ENCODE peak calls at places on chromosomes 3 and 15, in six cellular contexts. A, F, C, W, R and Q are unnamed samples.

GRCh38 chr3:121894191-121894990 is at the start of gene SLC15A2:
- DNase-seq in F (peak), A (no peak), C (no peak), W (no peak), R (no peak), Q (no peak)

GRCh38 chr3:16587703-16588070 is 17.5 kb downstream of the DAZL start:
- DNase-seq in A (no peak), C (no peak), R (no peak), F (peak), W (no peak), Q (no peak)

GRCh38 chr15:96261575-96262034 is 68.9 kb upstream of the NR2F2 start:
- DNase-seq in W (no peak), A (no peak), F (no peak), R (no peak), C (no peak), Q (no peak)

GRCh38 chr3:46488735-46489361 is 8.9 kb upstream of the RTP3 start:
- DNase-seq in A (peak), C (peak), F (peak), R (peak), W (peak), Q (peak)

GRCh38 chr3:31546152-31546551 is 13.4 kb downstream of the STT3B start:
- DNase-seq in A (no peak), F (no peak), R (no peak), W (no peak), C (no peak), Q (no peak)

GRCh38 chr3:169146866-169147245 is 516.7 kb downstream of the MECOM start:
- DNase-seq in C (no peak), W (no peak), A (no peak), R (no peak), F (no peak), Q (no peak)

GRCh38 chr3:122688996-122689395 is 8.4 kb downstream of the PARP14 start:
- DNase-seq in C (no peak), A (no peak), R (no peak), F (no peak), W (peak), Q (peak)

GRCh38 chr3:140151321-140151720 is 216.3 kb downstream of the CLSTN2 start:
- DNase-seq in R (no peak), A (no peak), F (no peak), C (no peak), W (no peak), Q (no peak)

GRCh38 chr15:97909291-97909891 is 51.1 kb upstream of the ARRDC4 start:
- DNase-seq in A (peak), F (peak), W (peak), R (no peak), C (peak), Q (peak)

GRCh38 chr3:164451083-164451910 is 627.0 kb downstream of the SI start:
- DNase-seq in W (no peak), A (no peak), C (no peak), F (no peak), R (no peak), Q (no peak)

GRCh38 chr3:149245738-149246451 is 24.3 kb upstream of the CP start:
- DNase-seq in W (peak), A (no peak), C (peak), R (peak), F (peak), Q (peak)

GRCh38 chr3:94305835-94306685 is 243.2 kb downstream of the NSUN3 start:
- DNase-seq in R (no peak), W (no peak), C (no peak), A (no peak), F (no peak), Q (no peak)

GRCh38 chr3:128011140-128011539 is 41.1 kb upstream of the SEC61A1 start:
- DNase-seq in F (peak), C (no peak), A (peak), W (peak), R (peak), Q (peak)

GRCh38 chr15:55434989-55435825 is 26.9 kb downstream of the PIERCE2 start:
- DNase-seq in W (peak), C (peak), A (no peak), F (peak), R (no peak), Q (peak)

GRCh38 chr3:20346369-20346768 is 160.4 kb upstream of the SGO1 start:
- DNase-seq in C (no peak), W (no peak), R (no peak), F (no peak), A (no peak), Q (no peak)

GRCh38 chr15:65083262-65083701 is 6.7 kb downstream of the KBTBD13 start:
- DNase-seq in A (no peak), W (peak), R (no peak), C (no peak), F (peak), Q (no peak)

GRCh38 chr15:68055224-68055705 is 1.1 kb downstream of the PIAS1 start:
- DNase-seq in A (no peak), C (peak), W (peak), R (no peak), F (peak), Q (peak)